ENCODE peak calls at places on chromosomes 12 and 14, in four cellular contexts. I is HCT116, M is IMR-90, J is K562. S is an unnamed sample.
A peak's percentile ranks its signal among the peaks of the same experiment; 100 is the strongest.

GRCh38 chr12:81627336-81628189 is 131.6 kb downstream of the PPFIA2 start:
- DNase-seq in I (peak; percentile 52), M (peak; percentile 36), J (peak; percentile 12), S (no peak)

GRCh38 chr12:100168562-100168961 is 25.9 kb upstream of the BLTP3B start:
- DNase-seq in I (no peak), M (no peak), J (no peak), S (no peak)

GRCh38 chr12:62724947-62725447 is 210.0 kb downstream of the PPM1H start:
- DNase-seq in I (peak; percentile 99), M (peak; percentile 96), J (peak; percentile 61), S (peak; percentile 88)

GRCh38 chr14:87457727-87458126 is 535.3 kb downstream of the GALC start:
- DNase-seq in I (no peak), M (no peak), J (no peak), S (no peak)

GRCh38 chr12:116337312-116337711 is 59.8 kb upstream of the MED13L start:
- DNase-seq in I (no peak), M (no peak), J (no peak), S (no peak)

GRCh38 chr12:96263449-96263902 is 69.3 kb downstream of the ELK3 start:
- DNase-seq in I (no peak), M (peak; percentile 46), J (peak; percentile 30), S (no peak)

GRCh38 chr12:14775652-14776020 is 27.6 kb downstream of the WBP11 start:
- DNase-seq in I (no peak), M (peak; percentile 73), J (no peak), S (no peak)

GRCh38 chr14:23076785-23077408 is 18.0 kb downstream of the ACIN1 start:
- DNase-seq in I (no peak), M (peak; percentile 47), J (peak; percentile 59), S (no peak)

GRCh38 chr12:120668797-120669054 is 18.2 kb upstream of the MLEC start:
- DNase-seq in I (no peak), M (no peak), J (no peak), S (no peak)

GRCh38 chr12:29148065-29148957 is 767 bp upstream of the FAR2 start:
- DNase-seq in I (no peak), M (no peak), J (peak; percentile 27), S (no peak)

GRCh38 chr14:91108941-91109611 is 4.8 kb upstream of the DGLUCY start:
- DNase-seq in I (no peak), M (no peak), J (no peak), S (no peak)

GRCh38 chr14:61510736-61511557 is 184.4 kb upstream of the HIF1A start:
- DNase-seq in I (no peak), M (no peak), J (no peak), S (no peak)

GRCh38 chr14:89445252-89445973 is 28.4 kb upstream of the FOXN3 start:
- DNase-seq in I (no peak), M (peak; percentile 33), J (no peak), S (no peak)

GRCh38 chr14:104983231-104983721 is 2.3 kb upstream of the CLBA1 start:
- DNase-seq in I (no peak), M (no peak), J (no peak), S (peak; percentile 29)

GRCh38 chr12:3247596-3248270 is 170.6 kb downstream of the TSPAN9 start:
- DNase-seq in I (no peak), M (no peak), J (no peak), S (no peak)

GRCh38 chr12:4939418-4940023 is 29.8 kb downstream of the KCNA1 start:
- DNase-seq in I (no peak), M (no peak), J (no peak), S (no peak)

GRCh38 chr14:32546246-32546645 is 217.1 kb downstream of the AKAP6 start:
- DNase-seq in I (no peak), M (no peak), J (no peak), S (no peak)

GRCh38 chr14:42508209-42508946 is 901.7 kb downstream of the LRFN5 start:
- DNase-seq in I (no peak), M (no peak), J (no peak), S (no peak)

GRCh38 chr12:108296933-108297332 is 42.2 kb downstream of the CMKLR1 start:
- DNase-seq in I (no peak), M (no peak), J (no peak), S (no peak)

GRCh38 chr12:71872999-71873398 is 33.4 kb downstream of the TBC1D15 start:
- DNase-seq in I (no peak), M (no peak), J (no peak), S (no peak)

GRCh38 chr12:121538699-121539061 is 42.1 kb downstream of the KDM2B start:
- DNase-seq in I (peak; percentile 75), M (peak; percentile 29), J (no peak), S (peak; percentile 89)

GRCh38 chr14:20682435-20683124 is 1.8 kb upstream of the RNASE4 start:
- DNase-seq in I (peak; percentile 88), M (peak; percentile 92), J (peak; percentile 83), S (peak; percentile 84)

GRCh38 chr14:20683896-20684661 is at the start of gene RNASE4:
- DNase-seq in I (peak; percentile 78), M (peak; percentile 93), J (peak; percentile 81), S (peak; percentile 80)

GRCh38 chr14:20683125-20683895 is 1.1 kb upstream of the RNASE4 start:
- DNase-seq in I (peak; percentile 91), M (peak; percentile 94), J (peak; percentile 90), S (peak; percentile 87)

GRCh38 chr14:20686386-20687143 is 2.0 kb upstream of the ANG start:
- DNase-seq in I (no peak), M (no peak), J (no peak), S (no peak)

GRCh38 chr14:20684662-20685456 is 499 bp downstream of the RNASE4 start:
- DNase-seq in I (peak; percentile 42), M (peak; percentile 43), J (peak; percentile 19), S (peak; percentile 68)
- H3K9ac ChIP-seq in I (peak overlapping the region; percentile 74), M (peak overlapping the region; percentile 86), J (peak overlapping the region; percentile 90), S (peak overlapping the region; percentile 17)

GRCh38 chr12:109797905-109798669 is 35.1 kb downstream of the TRPV4 start:
- DNase-seq in I (no peak), M (no peak), J (peak; percentile 33), S (peak; percentile 73)
- TF ChIP-seq CTCF in I (peak; percentile 60), M (peak; percentile 13), J (peak; percentile 44), S (peak; percentile 59)

GRCh38 chr12:32285484-32285883 is 113.9 kb upstream of the FGD4 start:
- DNase-seq in I (no peak), M (no peak), J (no peak), S (no peak)
- H3K9ac ChIP-seq in I (no peak overlapping the region), M (no peak overlapping the region), J (no peak overlapping the region), S (no peak overlapping the region)

GRCh38 chr14:74302634-74303569 is at the start of gene ABCD4:
- DNase-seq in I (peak; percentile 89), M (peak; percentile 87), J (peak; percentile 93), S (peak; percentile 98)

GRCh38 chr14:74301594-74302159 is 1.1 kb downstream of the ABCD4 start:
- DNase-seq in I (no peak), M (no peak), J (peak; percentile 4), S (no peak)

GRCh38 chr14:74299061-74299545 is 3.6 kb downstream of the ABCD4 start:
- DNase-seq in I (peak; percentile 22), M (peak; percentile 34), J (no peak), S (no peak)

DNA sequence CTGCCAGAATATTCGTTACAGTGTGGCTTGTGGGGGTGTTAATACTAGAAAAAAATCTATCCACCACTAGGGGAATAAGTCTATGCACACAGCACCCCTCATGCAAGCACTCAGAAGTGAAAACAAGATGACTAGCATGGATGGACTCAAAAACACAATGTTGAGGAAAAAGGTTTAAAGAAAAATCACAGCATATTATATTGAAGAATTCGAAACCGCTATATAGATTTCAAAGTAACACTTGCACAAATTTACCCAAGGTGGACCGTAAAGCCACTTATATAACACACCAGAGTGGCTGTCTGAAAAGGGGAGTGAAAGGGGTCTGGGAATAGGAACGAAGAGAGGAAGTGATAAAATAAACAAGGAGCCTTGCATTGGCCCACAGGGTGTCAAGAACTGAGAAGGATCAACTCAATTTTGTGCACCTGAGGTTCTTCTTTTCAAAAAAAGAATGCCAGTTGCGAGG is 540 bp downstream of the ABCD4 start:
- DNase-seq in I (no peak), M (peak; percentile 56), J (peak; percentile 48), S (no peak)
- TF ChIP-seq CTCF in I (peak; percentile 64), M (peak; percentile 50), J (peak; percentile 50), S (peak; percentile 60)

GRCh38 chr12:8702159-8702558 is 4.4 kb downstream of the RIMKLB start:
- DNase-seq in I (no peak), M (no peak), J (no peak), S (no peak)
- H3K9ac ChIP-seq in I (no peak overlapping the region), M (no peak overlapping the region), J (no peak overlapping the region), S (no peak overlapping the region)

DNA sequence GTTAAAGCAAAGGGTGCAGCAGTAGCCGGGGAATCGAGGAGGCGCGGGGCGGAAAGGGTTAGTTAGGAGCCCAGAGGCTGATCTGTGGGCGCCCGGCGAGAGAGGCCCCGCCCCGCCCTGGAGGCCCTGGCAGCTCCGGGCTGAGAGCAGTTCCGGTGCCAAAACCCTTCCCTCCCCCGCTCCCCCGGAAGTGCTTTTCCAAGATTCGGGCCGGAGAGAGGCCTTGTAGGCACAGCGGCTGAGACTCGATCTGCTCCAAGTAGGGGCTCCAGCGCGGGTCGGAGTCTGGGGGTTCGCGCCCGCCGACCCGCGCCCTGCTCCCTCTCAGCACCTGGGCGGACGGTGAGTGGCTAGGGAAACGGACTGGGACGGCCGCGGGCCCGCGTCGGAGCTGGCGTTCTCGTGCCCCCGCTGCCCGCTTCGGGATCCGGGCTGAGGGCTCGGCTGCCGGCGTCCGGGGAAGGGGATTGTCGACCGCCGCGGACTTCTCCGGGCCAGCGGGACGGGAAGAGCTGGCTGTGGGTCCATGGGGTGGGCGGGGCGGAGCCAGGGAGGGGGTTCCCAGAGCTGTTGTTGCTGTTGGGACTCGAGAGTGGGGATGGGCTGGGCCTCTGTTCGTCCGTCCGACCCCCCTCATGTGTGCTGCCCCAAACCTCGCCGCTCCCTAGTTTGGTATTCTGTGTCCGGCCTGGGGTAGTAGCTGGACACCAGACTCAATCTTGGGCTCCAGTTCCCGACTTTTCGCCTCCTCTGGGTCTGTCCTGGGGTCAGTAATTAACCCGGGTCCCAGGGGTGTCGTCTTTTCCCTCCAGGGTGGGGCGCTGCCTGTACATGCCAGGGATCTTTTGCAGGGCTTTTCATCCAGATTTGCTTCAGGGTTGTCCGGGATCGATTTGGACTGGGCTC is at the start of gene FRS2:
- DNase-seq in I (peak; percentile 72), M (peak; percentile 86), J (peak; percentile 93), S (peak; percentile 97)
- TF ChIP-seq CTCF in I (peak; percentile 52), M (peak; percentile 46), J (peak; percentile 63), S (peak; percentile 41)

GRCh38 chr12:52363111-52363679 is 4.1 kb downstream of the KRT85 start:
- DNase-seq in I (no peak), M (no peak), J (no peak), S (no peak)
- H3K9ac ChIP-seq in I (no peak overlapping the region), M (no peak overlapping the region), J (no peak overlapping the region), S (no peak overlapping the region)

GRCh38 chr12:114682101-114682919 is 1.7 kb downstream of the TBX3 start:
- DNase-seq in I (no peak), M (no peak), J (no peak), S (no peak)

GRCh38 chr12:114682920-114683708 is 861 bp downstream of the TBX3 start:
- DNase-seq in I (no peak), M (no peak), J (no peak), S (peak; percentile 63)

GRCh38 chr12:114684870-114685273 is 897 bp upstream of the TBX3 start:
- DNase-seq in I (no peak), M (no peak), J (no peak), S (no peak)

GRCh38 chr12:114684098-114684869 is at the start of gene TBX3:
- DNase-seq in I (peak; percentile 98), M (peak; percentile 99), J (peak; percentile 89), S (peak; percentile 98)

GRCh38 chr12:114683709-114684097 is 272 bp downstream of the TBX3 start:
- DNase-seq in I (no peak), M (no peak), J (no peak), S (no peak)
- TF ChIP-seq CTCF in I (no peak), M (no peak), J (no peak), S (no peak)

GRCh38 chr12:80135624-80136023 is 36.3 kb downstream of the OTOGL start:
- DNase-seq in I (no peak), M (no peak), J (no peak), S (no peak)
- H3K9ac ChIP-seq in I (no peak overlapping the region), M (no peak overlapping the region), J (no peak overlapping the region), S (no peak overlapping the region)